ENCODE peak calls at places on chromosomes 11 and 22, in four cellular contexts. L is GM12878, G is HCT116, N is K562. V is an unnamed sample.

GRCh38 chr11:29161216-29161615 is 855.6 kb downstream of the KCNA4 start:
- DNase-seq in L (no peak), G (no peak), N (no peak), V (no peak)

GRCh38 chr22:47495102-47495501 is 732.7 kb downstream of the TBC1D22A start:
- DNase-seq in L (no peak), G (no peak), N (no peak), V (no peak)

GRCh38 chr11:65861533-65862183 is 1.4 kb downstream of the MUS81 start:
- DNase-seq in L (no peak), G (no peak), N (peak; percentile 16), V (no peak)

GRCh38 chr11:116958246-116958645 is 120.8 kb upstream of the APOA1 start:
- DNase-seq in L (no peak), G (no peak), N (no peak), V (no peak)

GRCh38 chr11:68064876-68065275 is 26.1 kb downstream of the TCIRG1 start:
- DNase-seq in L (no peak), G (no peak), N (no peak), V (no peak)

GRCh38 chr11:46413755-46414465 is 22.3 kb upstream of the CHRM4 start:
- DNase-seq in L (no peak), G (no peak), N (no peak), V (no peak)

GRCh38 chr11:113477321-113477720 is 2.1 kb upstream of the DRD2 start:
- DNase-seq in L (no peak), G (no peak), N (no peak), V (peak; percentile 22)

GRCh38 chr11:64809781-64810241 is 540 bp downstream of the MEN1 start:
- DNase-seq in L (no peak), G (peak; percentile 12), N (peak; percentile 70), V (peak; percentile 75)

GRCh38 chr11:8768625-8769333 is 86.2 kb downstream of the RPL27A start:
- DNase-seq in L (no peak), G (peak; percentile 72), N (peak; percentile 62), V (peak; percentile 54)

GRCh38 chr11:102615077-102615893 is 9.8 kb downstream of the MMP20 start:
- DNase-seq in L (no peak), G (no peak), N (no peak), V (peak; percentile 30)

GRCh38 chr11:32145282-32145681 is 54.4 kb downstream of the RCN1 start:
- DNase-seq in L (no peak), G (no peak), N (no peak), V (no peak)

GRCh38 chr11:109374441-109374840 is 47.5 kb upstream of the C11orf87 start:
- DNase-seq in L (no peak), G (no peak), N (no peak), V (no peak)

GRCh38 chr11:103234974-103235373 is 125.7 kb downstream of the DYNC2H1 start:
- DNase-seq in L (no peak), G (no peak), N (no peak), V (no peak)

GRCh38 chr11:134644489-134645456 is 232.7 kb upstream of the B3GAT1 start:
- DNase-seq in L (no peak), G (no peak), N (no peak), V (peak; percentile 79)

GRCh38 chr11:66068923-66069714 is 953 bp upstream of the PACS1 start:
- DNase-seq in L (no peak), G (no peak), N (no peak), V (no peak)

GRCh38 chr22:19522190-19522880 is 1.9 kb downstream of the CLDN5 start:
- DNase-seq in L (no peak), G (no peak), N (peak; percentile 64), V (no peak)

GRCh38 chr11:106077609-106078517 is at the start of gene AASDHPPT:
- DNase-seq in L (no peak), G (peak; percentile 12), N (peak; percentile 13), V (peak; percentile 35)

GRCh38 chr11:134741453-134742227 is 329.6 kb upstream of the B3GAT1 start:
- DNase-seq in L (no peak), G (no peak), N (no peak), V (no peak)

GRCh38 chr22:33321466-33321865 is 263.3 kb upstream of the SYN3 start:
- DNase-seq in L (peak; percentile 45), G (no peak), N (no peak), V (no peak)

GRCh38 chr22:50535113-50535512 is 5.3 kb upstream of the TYMP start:
- DNase-seq in L (no peak), G (no peak), N (no peak), V (no peak)

GRCh38 chr22:50540352-50540751 is 5.3 kb upstream of the KLHDC7B start:
- DNase-seq in L (no peak), G (no peak), N (no peak), V (no peak)

GRCh38 chr22:50536231-50536630 is 6.4 kb upstream of the TYMP start:
- DNase-seq in L (no peak), G (no peak), N (no peak), V (no peak)

GRCh38 chr22:50542416-50542927 is 3.2 kb upstream of the KLHDC7B start:
- DNase-seq in L (peak; percentile 93), G (no peak), N (no peak), V (no peak)

DNA sequence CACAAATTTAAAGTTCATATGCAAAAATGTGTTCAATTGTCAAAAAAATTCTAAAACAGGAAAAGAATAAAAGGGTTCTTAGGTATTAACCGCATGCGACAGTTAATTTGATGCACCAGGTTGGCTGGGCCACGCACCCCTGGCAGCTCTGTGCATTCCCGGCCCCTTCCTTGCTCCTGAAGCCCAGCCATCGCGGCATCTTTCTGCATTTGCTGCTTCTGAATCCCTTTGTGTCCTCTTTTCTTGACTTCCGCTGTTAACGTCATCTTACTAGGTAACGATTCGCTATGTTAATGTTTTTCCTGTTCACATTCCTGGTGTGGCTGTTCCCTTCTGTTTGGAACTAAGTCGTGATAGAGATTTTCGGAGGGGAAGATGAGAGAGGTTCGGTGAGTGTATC is 7.9 kb upstream of the KLHDC7B start:
- DNase-seq in L (no peak), G (no peak), N (no peak), V (no peak)
- TF ChIP-seq JUND in L (no peak), G (no peak), N (no peak), V (no peak)

DNA sequence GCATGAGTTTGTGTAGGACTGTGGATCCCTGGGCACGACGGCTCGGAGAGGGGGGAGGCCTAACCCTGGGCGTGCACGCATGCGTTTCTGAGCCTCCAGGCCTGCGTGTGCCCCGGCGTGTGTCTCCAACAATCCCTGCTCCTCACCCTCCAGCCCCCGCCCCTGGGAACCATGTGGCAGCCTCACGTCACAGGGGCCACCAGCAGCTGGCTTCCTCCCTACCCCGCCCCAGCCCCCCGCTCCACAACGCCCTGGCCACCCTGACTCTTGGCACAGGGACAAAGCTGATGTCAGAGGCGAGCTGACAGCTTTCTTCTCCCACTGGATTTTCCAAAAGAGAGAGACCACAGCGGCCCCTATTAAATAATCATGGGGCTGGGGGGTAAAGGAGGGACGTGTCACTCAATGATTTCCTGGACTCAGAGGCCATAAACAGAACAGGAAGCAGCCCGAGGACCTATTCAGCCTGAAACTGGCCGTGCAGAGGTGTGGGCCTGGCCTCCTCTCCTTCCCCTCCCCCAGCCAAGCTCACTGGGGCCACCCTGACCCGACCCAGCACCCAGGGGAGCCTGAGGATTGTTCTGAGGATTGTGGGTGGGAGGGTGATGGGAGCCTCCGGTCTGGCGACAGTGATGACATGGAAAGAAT is 6.8 kb upstream of the LIF start:
- DNase-seq in L (no peak), G (no peak), N (no peak), V (no peak)
- TF ChIP-seq JUND in L (no peak), G (no peak), N (no peak), V (no peak)

GRCh38 chr22:38110008-38110862 is at the start of gene BAIAP2L2:
- DNase-seq in L (no peak), G (no peak), N (no peak), V (no peak)

GRCh38 chr22:38108561-38109319 is 1.7 kb downstream of the BAIAP2L2 start:
- DNase-seq in L (no peak), G (no peak), N (no peak), V (no peak)

GRCh38 chr22:38110863-38111852 is 674 bp upstream of the BAIAP2L2 start:
- DNase-seq in L (no peak), G (no peak), N (peak; percentile 47), V (no peak)

GRCh38 chr22:38107692-38108515 is 2.6 kb downstream of the BAIAP2L2 start:
- DNase-seq in L (no peak), G (no peak), N (no peak), V (no peak)

DNA sequence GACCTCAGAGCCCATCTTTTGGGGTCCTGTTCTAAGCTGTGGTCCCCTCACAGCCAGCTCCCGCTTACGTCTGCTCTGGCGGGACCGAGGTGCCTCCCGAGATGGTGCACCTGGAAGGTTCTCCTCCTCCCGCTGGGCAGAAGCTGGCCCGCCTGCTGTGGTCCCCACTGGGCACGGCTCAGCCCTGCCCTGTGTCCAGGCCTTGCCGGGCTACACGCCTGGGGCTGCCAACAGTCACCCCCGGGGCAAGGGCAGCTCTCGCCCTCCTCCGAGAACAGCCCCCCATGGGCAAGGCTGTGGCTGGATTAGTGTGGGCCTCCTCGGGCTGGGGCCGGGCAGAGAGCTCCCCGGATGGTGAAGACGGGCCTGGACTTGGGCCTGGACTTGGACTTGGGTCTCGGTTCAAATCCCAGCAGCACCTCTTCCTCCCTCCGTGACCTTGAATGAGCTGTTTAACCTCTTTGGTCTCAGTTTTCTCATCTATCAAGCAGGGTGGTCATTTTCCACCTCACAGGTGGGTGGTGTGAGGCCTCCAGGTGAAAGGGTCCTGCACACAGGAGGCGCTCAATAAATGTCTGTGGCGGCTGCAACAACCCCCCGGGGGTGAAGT is 988 bp downstream of the BAIAP2L2 start:
- DNase-seq in L (no peak), G (no peak), N (no peak), V (no peak)
- TF ChIP-seq JUND in L (no peak), G (no peak), N (no peak), V (no peak)

GRCh38 chr11:119421941-119422504 is 949 bp downstream of the THY1 start:
- DNase-seq in L (no peak), G (no peak), N (no peak), V (no peak)
- TF ChIP-seq JUND in L (no peak), G (no peak), N (no peak), V (no peak)

GRCh38 chr11:19770277-19770676 is 57.6 kb downstream of the NAV2 start:
- DNase-seq in L (no peak), G (no peak), N (peak; percentile 11), V (no peak)
- TF ChIP-seq JUND in L (no peak), G (no peak), N (no peak), V (no peak)